ENCODE peak calls at places on chromosomes 4 and X, in nine cellular contexts. Y is progenitor cell of endocrine pancreas; T is MM.1S; E is GM23248; C is stimulated activated CD4-positive, alpha-beta T cell treated with anti-CD3 and anti-CD28 coated beads, Interleukin-12 subunit alpha, Interleukin-12 subunit beta, amount 100 ng/mL, for 48 hours; U is EH; B is NCI-H2171; V is T-cell; W is Kasumi-1. Q is an unnamed sample.

GRCh38 chr4:77783881-77784280 is 35.3 kb downstream of the CNOT6L start:
- DNase-seq in T (no peak), Y (no peak), U (no peak), V (no peak), B (no peak), E (no peak), C (no peak), W (no peak), Q (no peak)

GRCh38 chr4:7912826-7913225 is 26.8 kb downstream of the AFAP1 start:
- DNase-seq in V (no peak), U (peak), B (no peak), C (no peak), Y (no peak), T (no peak), W (no peak), E (no peak), Q (no peak)

GRCh38 chr4:40750461-40751258 is 905 bp downstream of the NSUN7 start:
- DNase-seq in U (peak), C (no peak), T (no peak), W (no peak), B (no peak), Y (no peak), E (peak), V (no peak), Q (no peak)

GRCh38 chr4:140952709-140953108 is 180.6 kb downstream of the RNF150 start:
- DNase-seq in U (peak), C (no peak), Y (no peak), W (no peak), V (no peak), B (no peak), T (no peak), E (peak), Q (no peak)

GRCh38 chr4:185813133-185813532 is 1.1 kb upstream of the SORBS2 start:
- DNase-seq in Y (no peak), T (no peak), C (no peak), U (no peak), W (no peak), E (no peak), B (no peak), V (no peak), Q (no peak)

GRCh38 chr4:57190651-57191481 is 80.7 kb upstream of the IGFBP7 start:
- DNase-seq in V (no peak), T (peak), U (peak), C (no peak), W (peak), E (peak), Y (peak), B (no peak), Q (no peak)

GRCh38 chrX:130144509-130144908 is 21.1 kb downstream of the AIFM1 start:
- DNase-seq in C (no peak), W (no peak), U (peak), B (no peak), V (no peak), E (peak), T (no peak), Y (no peak), Q (no peak)

GRCh38 chr4:1693131-1693896 is 9.2 kb upstream of the FAM53A start:
- DNase-seq in T (peak), B (no peak), V (peak), U (peak), C (peak), E (peak), W (peak), Y (peak), Q (no peak)

GRCh38 chrX:57952320-57952678 is 42.0 kb upstream of the ZXDA start:
- DNase-seq in B (no peak), W (no peak), Y (no peak), V (no peak), U (no peak), C (no peak), T (no peak), E (no peak), Q (no peak)

GRCh38 chrX:139191746-139192385 is 338.7 kb upstream of the F9 start:
- DNase-seq in W (no peak), Y (no peak), B (no peak), C (no peak), T (no peak), V (no peak), E (no peak), U (no peak), Q (no peak)

GRCh38 chrX:136810493-136810892 is 29.8 kb upstream of the ARHGEF6 start:
- DNase-seq in T (no peak), W (no peak), B (no peak), E (no peak), V (no peak), Y (no peak), U (no peak), C (no peak), Q (no peak)

GRCh38 chrX:71941145-71941544 is 30.5 kb downstream of the NHSL2 start:
- DNase-seq in U (no peak), B (no peak), T (no peak), V (no peak), E (peak), W (no peak), C (no peak), Y (no peak), Q (no peak)

GRCh38 chr4:41718907-41719306 is 29.6 kb downstream of the PHOX2B start:
- DNase-seq in V (no peak), E (peak), W (no peak), T (no peak), C (no peak), B (no peak), U (peak), Y (no peak), Q (no peak)

GRCh38 chrX:71974916-71975315 is 64.3 kb downstream of the NHSL2 start:
- DNase-seq in Y (no peak), W (no peak), V (no peak), B (no peak), T (no peak), U (no peak), C (no peak), E (no peak), Q (no peak)

GRCh38 chr4:10008208-10009005 is 12.9 kb downstream of the SLC2A9 start:
- DNase-seq in V (no peak), T (no peak), Y (no peak), C (no peak), E (peak), U (peak), B (no peak), W (no peak), Q (peak)

GRCh38 chr4:147370473-147370872 is 110.4 kb upstream of the EDNRA start:
- DNase-seq in U (no peak), Y (no peak), B (no peak), V (no peak), C (no peak), E (peak), T (no peak), W (no peak), Q (no peak)

GRCh38 chr4:174352405-174352804 is 68.7 kb downstream of the CEP44 start:
- DNase-seq in T (no peak), Y (no peak), B (no peak), W (peak), V (no peak), C (no peak), U (no peak), E (no peak), Q (no peak)

GRCh38 chrX:70436380-70436779 is 8.3 kb upstream of the DLG3 start:
- DNase-seq in U (no peak), Y (no peak), W (no peak), C (no peak), T (no peak), E (peak), B (no peak), V (no peak), Q (no peak)

GRCh38 chr4:8039290-8039689 is 99.6 kb upstream of the AFAP1 start:
- DNase-seq in E (peak), B (peak), U (peak), V (no peak), T (no peak), Y (no peak), C (no peak), W (no peak), Q (peak)

GRCh38 chr4:108685036-108685686 is 34.8 kb downstream of the OSTC start:
- DNase-seq in W (no peak), T (no peak), Y (no peak), B (no peak), U (peak), E (peak), C (no peak), V (no peak), Q (no peak)

GRCh38 chr4:186266699-186267467 is 894 bp downstream of the F11 start:
- DNase-seq in C (no peak), E (peak), T (no peak), U (peak), Y (no peak), W (no peak), V (no peak), B (no peak), Q (no peak)

GRCh38 chr4:169267070-169267469 is 3.7 kb downstream of the SH3RF1 start:
- DNase-seq in U (no peak), V (no peak), T (no peak), B (no peak), C (no peak), Y (no peak), E (no peak), W (no peak), Q (no peak)

GRCh38 chr4:96593422-96593821 is 753.5 kb downstream of the PDHA2 start:
- DNase-seq in B (no peak), T (peak), Y (no peak), V (no peak), E (no peak), W (no peak), C (no peak), U (no peak), Q (peak)

GRCh38 chr4:5758741-5759140 is 47.7 kb downstream of the EVC start:
- DNase-seq in Y (no peak), W (no peak), B (no peak), U (peak), E (peak), C (peak), T (no peak), V (no peak), Q (no peak)

GRCh38 chrX:130170752-130171445 is 863 bp upstream of the RAB33A start:
- DNase-seq in E (peak), T (no peak), U (peak), C (peak), W (peak), Y (no peak), B (peak), V (peak), Q (peak)

GRCh38 chrX:139085404-139085803 is 373.9 kb upstream of the FGF13 start:
- DNase-seq in B (no peak), E (no peak), Y (no peak), W (no peak), V (no peak), T (no peak), U (no peak), C (no peak), Q (no peak)

GRCh38 chr4:105140684-105141490 is 5.8 kb upstream of the TET2 start:
- DNase-seq in T (peak), W (peak), C (no peak), B (no peak), U (peak), V (peak), E (peak), Y (no peak), Q (no peak)

GRCh38 chr4:139481465-139481864 is 27.5 kb downstream of the RAB33B start:
- DNase-seq in E (no peak), V (no peak), Y (no peak), W (no peak), U (no peak), T (no peak), C (no peak), B (no peak), Q (no peak)

GRCh38 chrX:70032797-70033196 is 16.9 kb downstream of the AWAT2 start:
- DNase-seq in C (no peak), E (no peak), Y (no peak), T (no peak), U (no peak), V (no peak), B (no peak), W (no peak), Q (no peak)

GRCh38 chrX:154432210-154432609 is 3.7 kb downstream of the ATP6AP1 start:
- DNase-seq in E (no peak), V (no peak), T (no peak), U (no peak), C (no peak), Y (no peak), W (no peak), B (no peak), Q (no peak)

GRCh38 chrX:48960291-48960690 is 2.9 kb upstream of the OTUD5 start:
- DNase-seq in U (no peak), W (no peak), T (no peak), E (no peak), C (no peak), B (no peak), Y (no peak), V (no peak), Q (no peak)

Q was measured in DMS153.